ENCODE peak calls at places on chromosomes 11 and 22, in four cellular contexts. L is heart left ventricle; V is HAP-1; Z is CD8-positive, alpha-beta T cell. P is an unnamed sample.

GRCh38 chr11:44962464-44962863 is 11.8 kb upstream of the TP53I11 start:
- DNase-seq in L (no peak), Z (no peak), V (no peak), P (no peak)

GRCh38 chr11:92391866-92392265 is 167.2 kb downstream of the FAT3 start:
- DNase-seq in V (no peak), Z (no peak), L (no peak), P (no peak)

GRCh38 chr11:2885017-2885675 is 429 bp downstream of the CDKN1C start:
- DNase-seq in L (peak; percentile 69), V (peak; percentile 26), Z (peak; percentile 31), P (peak; percentile 35)

GRCh38 chr11:18105086-18105801 is 638 bp downstream of the SAAL1 start:
- DNase-seq in L (no peak), Z (no peak), V (no peak), P (no peak)

GRCh38 chr11:109034341-109034696 is 369.4 kb downstream of the DDX10 start:
- DNase-seq in V (no peak), L (no peak), Z (no peak), P (no peak)

GRCh38 chr11:78160557-78160956 is 21.1 kb upstream of the ALG8 start:
- DNase-seq in L (no peak), V (no peak), Z (no peak), P (no peak)

GRCh38 chr11:72088076-72088806 is 7.6 kb downstream of the LRRC51 start:
- DNase-seq in Z (no peak), V (no peak), L (no peak), P (no peak)

GRCh38 chr11:61331636-61332035 is 1.3 kb downstream of the DDB1 start:
- DNase-seq in V (no peak), L (no peak), Z (no peak), P (no peak)

GRCh38 chr11:57156928-57157327 is 24.8 kb upstream of the LRRC55 start:
- DNase-seq in V (no peak), L (no peak), Z (no peak), P (no peak)

GRCh38 chr11:70948855-70949551 is 303.4 kb downstream of the SHANK2 start:
- DNase-seq in L (no peak), V (no peak), Z (no peak), P (no peak)

GRCh38 chr11:17805873-17806272 is 71.3 kb downstream of the KCNC1 start:
- DNase-seq in V (no peak), L (no peak), Z (no peak), P (no peak)

GRCh38 chr11:12989428-12990242 is 19.5 kb upstream of the RASSF10 start:
- DNase-seq in V (no peak), L (no peak), Z (no peak), P (no peak)

GRCh38 chr11:10418259-10418949 is 36.7 kb upstream of the AMPD3 start:
- DNase-seq in V (no peak), L (no peak), Z (no peak), P (no peak)

GRCh38 chr11:3802016-3802790 is 4.8 kb upstream of the NUP98 start:
- DNase-seq in V (no peak), L (no peak), Z (no peak), P (no peak)

GRCh38 chr11:80542704-80543103 is 1101.9 kb upstream of the TENM4 start:
- DNase-seq in Z (no peak), V (no peak), L (no peak), P (no peak)

GRCh38 chr11:31118566-31118965 is 251.0 kb downstream of the DCDC1 start:
- DNase-seq in Z (no peak), V (no peak), L (no peak), P (no peak)

GRCh38 chr11:10263929-10264328 is 30.1 kb downstream of the SBF2 start:
- DNase-seq in Z (no peak), L (no peak), V (no peak), P (no peak)

GRCh38 chr22:26484360-26484706 is 656 bp downstream of the SRRD start:
- DNase-seq in L (no peak), V (no peak), Z (peak; percentile 26), P (no peak)

GRCh38 chr11:128884703-128885338 is 6.3 kb upstream of the KCNJ5 start:
- DNase-seq in V (peak; percentile 49), L (peak; percentile 53), Z (peak; percentile 35), P (no peak)

GRCh38 chr11:48384670-48385069 is 18.4 kb upstream of the OR4C5 start:
- DNase-seq in Z (no peak), L (no peak), V (no peak), P (no peak)

GRCh38 chr22:35398574-35398973 is 1.4 kb upstream of the MCM5 start:
- DNase-seq in V (no peak), Z (no peak), L (no peak), P (no peak)

GRCh38 chr11:73372371-73372993 is 3.7 kb upstream of the RELT start:
- DNase-seq in Z (no peak), L (no peak), V (no peak), P (no peak)

GRCh38 chr11:128802358-128802981 is 64.6 kb downstream of the KCNJ1 start:
- DNase-seq in Z (no peak), V (peak; percentile 21), L (no peak), P (no peak)

GRCh38 chr11:40029406-40029805 is 1430.0 kb downstream of the LRRC4C start:
- DNase-seq in V (no peak), Z (no peak), L (no peak), P (no peak)

GRCh38 chr11:42544726-42545125 is 767.1 kb upstream of the API5 start:
- DNase-seq in L (no peak), Z (no peak), V (no peak), P (no peak)

GRCh38 chr22:21699643-21700042 is 33.8 kb downstream of the PPIL2 start:
- DNase-seq in L (no peak), Z (no peak), V (no peak), P (no peak)

GRCh38 chr11:86510097-86510496 is 135.4 kb downstream of the CCDC81 start:
- DNase-seq in L (no peak), Z (no peak), V (no peak), P (no peak)

GRCh38 chr11:102666331-102666957 is 39.1 kb downstream of the MMP27 start:
- DNase-seq in L (no peak), V (peak; percentile 81), Z (no peak), P (no peak)

GRCh38 chr11:117375960-117376359 is 48.3 kb downstream of the CEP164 start:
- DNase-seq in Z (no peak), V (no peak), L (no peak), P (no peak)

GRCh38 chr11:12731841-12732336 is 57.7 kb downstream of the TEAD1 start:
- DNase-seq in L (no peak), V (no peak), Z (no peak), P (no peak)

GRCh38 chr11:115181480-115181879 is 322.7 kb downstream of the CADM1 start:
- DNase-seq in V (no peak), Z (no peak), L (no peak), P (no peak)

GRCh38 chr22:44722611-44723010 is 20.6 kb downstream of the PRR5 start:
- DNase-seq in V (no peak), Z (no peak), L (no peak), P (no peak)

GRCh38 chr11:58626915-58627483 is 4.5 kb downstream of the CNTF start:
- DNase-seq in V (no peak), L (no peak), Z (no peak), P (no peak)

GRCh38 chr11:120227228-120227852 is 12.6 kb upstream of the POU2F3 start:
- DNase-seq in Z (no peak), V (no peak), L (no peak), P (no peak)

GRCh38 chr11:104538313-104538712 is 359.9 kb downstream of the CASP12 start:
- DNase-seq in L (no peak), V (no peak), Z (no peak), P (no peak)

GRCh38 chr11:80054582-80055165 is 613.8 kb upstream of the TENM4 start:
- DNase-seq in V (no peak), Z (no peak), L (no peak), P (no peak)

GRCh38 chr11:76752321-76753175 is 30.6 kb upstream of the TSKU start:
- DNase-seq in L (peak; percentile 83), Z (no peak), V (no peak), P (no peak)

GRCh38 chr11:123474994-123475393 is 44.9 kb downstream of the GRAMD1B start:
- DNase-seq in L (no peak), V (no peak), Z (no peak), P (no peak)

GRCh38 chr22:48448821-48449220 is 1378.9 kb downstream of the BRD1 start:
- DNase-seq in L (no peak), V (no peak), Z (no peak), P (no peak)

DNA sequence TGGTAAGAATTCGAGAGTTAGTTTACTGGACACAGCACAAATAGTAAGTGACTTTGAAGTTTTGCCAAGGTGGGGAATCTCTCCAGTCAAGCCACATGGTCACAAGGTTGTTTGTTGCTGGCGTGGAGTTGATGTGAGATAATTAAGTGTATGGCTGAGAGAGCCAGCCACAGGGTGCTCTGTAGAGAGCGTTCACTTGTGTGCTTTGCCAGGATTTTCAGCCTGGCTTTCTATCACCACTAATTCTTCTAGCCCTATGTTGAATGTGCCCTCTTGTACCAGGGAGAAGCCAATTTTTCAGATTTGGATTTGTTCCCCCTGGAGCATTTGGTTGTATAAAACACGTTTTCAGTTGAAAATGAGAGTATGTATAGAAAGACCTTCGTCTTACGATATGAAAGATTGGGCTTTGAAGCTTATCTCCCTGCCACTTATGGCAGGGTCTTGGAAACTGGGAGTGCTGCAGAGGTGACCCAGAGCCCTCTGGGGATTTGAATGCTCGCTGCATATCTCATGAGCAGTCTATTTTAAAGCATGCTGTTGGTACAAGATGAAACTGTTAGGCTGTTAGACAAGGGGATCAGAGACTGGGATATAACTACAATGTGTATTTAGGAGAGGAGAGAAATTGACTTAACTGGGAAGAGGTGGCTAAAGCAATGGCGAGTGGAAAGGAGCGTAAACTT is 28.6 kb downstream of the CSRP3 start:
- DNase-seq in V (no peak), L (peak; percentile 49), Z (no peak), P (no peak)
- H3K9me3 ChIP-seq in V (no peaks in the 10 kb centered on the region), L (no peaks in the 10 kb centered on the region), Z (no peaks in the 10 kb centered on the region), P (no peaks in the 10 kb centered on the region)

DNA sequence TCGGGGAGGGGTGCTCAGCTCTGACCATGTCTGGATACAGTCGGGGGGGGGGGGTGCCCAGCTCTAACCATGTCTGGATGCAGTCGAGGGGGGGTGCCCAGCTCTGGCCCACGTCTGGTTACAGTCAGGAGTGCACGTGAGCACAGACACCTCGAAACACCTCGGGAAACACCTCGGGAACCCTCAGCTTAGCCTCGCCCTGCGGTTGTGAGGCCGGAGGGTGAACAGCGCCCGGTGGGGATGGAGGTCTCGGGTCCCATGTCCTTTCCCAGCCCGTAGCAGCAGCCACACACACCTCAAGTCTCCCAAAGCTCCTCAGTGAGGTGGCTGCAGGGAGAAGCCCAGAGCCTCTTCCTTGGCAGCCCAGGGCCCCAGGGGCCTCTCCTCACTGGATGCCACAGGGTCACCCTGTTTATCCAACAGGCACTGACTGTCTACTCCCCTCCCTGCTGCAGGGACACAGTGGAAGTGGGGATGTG is 2.1 kb downstream of the SIGIRR start:
- DNase-seq in L (no peak), Z (peak; percentile 14), V (no peak), P (no peak)
- H3K9me3 ChIP-seq in L (no peaks in the 10 kb centered on the region), Z (no peaks in the 10 kb centered on the region), V (no peaks in the 10 kb centered on the region), P (no peaks in the 10 kb centered on the region)

GRCh38 chr22:49594078-49594477 is 233.6 kb downstream of the BRD1 start:
- DNase-seq in L (no peak), Z (no peak), V (no peak), P (no peak)
- H3K9me3 ChIP-seq in L (peaks cover 6% of the 10 kb centered on the region), Z (no peaks in the 10 kb centered on the region), V (no peaks in the 10 kb centered on the region), P (no peaks in the 10 kb centered on the region)

DNA sequence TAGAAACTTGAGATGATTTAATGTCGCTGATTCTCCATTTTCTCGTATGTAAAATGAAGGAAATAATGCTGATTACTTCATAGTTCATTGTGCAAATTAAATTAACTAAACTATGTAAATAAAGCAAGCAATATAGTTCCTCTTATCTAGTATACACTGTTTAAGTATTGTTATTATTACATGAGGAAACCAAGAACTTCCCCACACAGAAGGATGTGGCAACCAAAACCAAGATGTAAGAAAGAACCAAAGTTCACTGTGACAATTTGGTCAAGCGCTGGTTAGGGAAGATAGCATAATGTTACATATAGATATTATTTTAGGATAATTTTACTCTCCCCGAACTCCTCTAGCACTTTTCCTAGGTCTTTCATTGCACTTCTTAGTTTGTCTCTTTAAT is 103.2 kb downstream of the XKR3 start:
- DNase-seq in Z (no peak), L (no peak), V (no peak), P (no peak)
- H3K9me3 ChIP-seq in Z (no peaks in the 10 kb centered on the region), L (no peaks in the 10 kb centered on the region), V (no peaks in the 10 kb centered on the region), P (no peaks in the 10 kb centered on the region)